ENCODE peak calls at places on chromosome 1, in nine cellular contexts. R is memory B cell, P is AG04450, D is GM04504, T is GM20000, N is SW 1271, X is H7, W is HuH-7.5, C is suprapubic skin. F is an unnamed sample.

GRCh38 chr1:53305650-53306049 is 22.2 kb downstream of the LRP8 start:
- DNase-seq in R (no peak), P (no peak), D (no peak), T (no peak), N (no peak), X (no peak), W (no peak), C (no peak), F (no peak)

GRCh38 chr1:175823401-175823800 is 80.0 kb upstream of the TNR start:
- DNase-seq in R (no peak), P (no peak), D (peak; percentile 14), T (no peak), N (no peak), X (no peak), W (no peak), C (no peak), F (no peak)

GRCh38 chr1:205492774-205493173 is 11.7 kb upstream of the CDK18 start:
- DNase-seq in R (no peak), P (no peak), D (no peak), T (no peak), N (no peak), X (peak; percentile 51), W (no peak), C (no peak), F (no peak)

GRCh38 chr1:39453603-39454002 is 37.8 kb upstream of the BMP8A start:
- DNase-seq in R (no peak), P (peak; percentile 38), D (peak; percentile 30), T (no peak), N (no peak), X (no peak), W (no peak), C (no peak), F (no peak)

GRCh38 chr1:232952514-232953175 is 2.2 kb downstream of the NTPCR start:
- DNase-seq in R (no peak), P (no peak), D (peak; percentile 28), T (peak; percentile 60), N (peak; percentile 60), X (peak; percentile 76), W (peak; percentile 75), C (no peak), F (no peak)

GRCh38 chr1:24929876-24930702 is at the start of gene RUNX3:
- DNase-seq in R (peak; percentile 96), P (no peak), D (peak; percentile 69), T (peak; percentile 99), N (peak; percentile 64), X (peak; percentile 98), W (peak; percentile 38), C (no peak), F (no peak)

GRCh38 chr1:182205378-182206022 is 144.0 kb upstream of the ZNF648 start:
- DNase-seq in R (no peak), P (no peak), D (no peak), T (no peak), N (no peak), X (no peak), W (no peak), C (no peak), F (no peak)

GRCh38 chr1:2583871-2584341 is 2.7 kb upstream of the PRXL2B start:
- DNase-seq in R (no peak), P (no peak), D (no peak), T (no peak), N (no peak), X (peak; percentile 81), W (no peak), C (no peak), F (no peak)

GRCh38 chr1:185934476-185935189 is 200.4 kb downstream of the HMCN1 start:
- DNase-seq in R (no peak), P (peak; percentile 16), D (no peak), T (no peak), N (no peak), X (no peak), W (no peak), C (no peak), F (no peak)

GRCh38 chr1:93612510-93612909 is 69.1 kb downstream of the BCAR3 start:
- DNase-seq in R (no peak), P (no peak), D (no peak), T (no peak), N (no peak), X (no peak), W (no peak), C (no peak), F (no peak)

GRCh38 chr1:22527122-22527521 is 36.2 kb upstream of the EPHA8 start:
- DNase-seq in R (no peak), P (no peak), D (no peak), T (no peak), N (no peak), X (peak; percentile 58), W (no peak), C (peak; percentile 56), F (peak; percentile 11)

GRCh38 chr1:202131956-202132821 is 9.5 kb downstream of the GPR37L1 start:
- DNase-seq in R (no peak), P (no peak), D (no peak), T (no peak), N (no peak), X (peak; percentile 49), W (no peak), C (no peak), F (no peak)

GRCh38 chr1:43937179-43937865 is 3.7 kb downstream of the ARTN start:
- DNase-seq in R (no peak), P (no peak), D (no peak), T (no peak), N (no peak), X (no peak), W (no peak), C (no peak), F (peak; percentile 82)

GRCh38 chr1:202967684-202968281 is 726 bp upstream of the CYB5R1 start:
- DNase-seq in R (peak; percentile 1), P (no peak), D (no peak), T (peak; percentile 49), N (no peak), X (peak; percentile 55), W (peak; percentile 46), C (no peak), F (no peak)

GRCh38 chr1:62912028-62912638 is 128.2 kb downstream of the ATG4C start:
- DNase-seq in R (no peak), P (peak; percentile 2), D (no peak), T (peak; percentile 14), N (peak; percentile 11), X (peak; percentile 7), W (no peak), C (no peak), F (no peak)

GRCh38 chr1:184160942-184161698 is 109.6 kb downstream of the TSEN15 start:
- DNase-seq in R (no peak), P (no peak), D (peak; percentile 51), T (no peak), N (no peak), X (no peak), W (no peak), C (no peak), F (no peak)

GRCh38 chr1:221328371-221328770 is 413.5 kb downstream of the DUSP10 start:
- DNase-seq in R (no peak), P (no peak), D (no peak), T (no peak), N (no peak), X (no peak), W (no peak), C (no peak), F (no peak)

GRCh38 chr1:212980123-212980800 is 29.9 kb downstream of the VASH2 start:
- DNase-seq in R (no peak), P (peak; percentile 61), D (no peak), T (peak; percentile 20), N (no peak), X (no peak), W (no peak), C (no peak), F (no peak)

GRCh38 chr1:46041974-46042373 is 90.5 kb downstream of the PIK3R3 start:
- DNase-seq in R (no peak), P (no peak), D (peak; percentile 55), T (no peak), N (no peak), X (no peak), W (no peak), C (no peak), F (no peak)

GRCh38 chr1:206703647-206704046 is 18.9 kb downstream of the MAPKAPK2 start:
- DNase-seq in R (no peak), P (no peak), D (no peak), T (peak; percentile 68), N (no peak), X (no peak), W (no peak), C (no peak), F (no peak)

GRCh38 chr1:89809556-89809955 is 11.3 kb upstream of the LRRC8D start:
- DNase-seq in R (no peak), P (no peak), D (no peak), T (no peak), N (no peak), X (no peak), W (no peak), C (no peak), F (no peak)

GRCh38 chr1:211724711-211725196 is 49.3 kb upstream of the NEK2 start:
- DNase-seq in R (no peak), P (no peak), D (no peak), T (no peak), N (no peak), X (no peak), W (no peak), C (no peak), F (no peak)

GRCh38 chr1:205375816-205376545 is 19.3 kb upstream of the KLHDC8A start:
- DNase-seq in R (no peak), P (no peak), D (no peak), T (no peak), N (no peak), X (peak; percentile 64), W (peak; percentile 26), C (no peak), F (no peak)

GRCh38 chr1:182003953-182004586 is 57.4 kb downstream of the ZNF648 start:
- DNase-seq in R (no peak), P (no peak), D (no peak), T (no peak), N (no peak), X (peak; percentile 18), W (no peak), C (no peak), F (no peak)

GRCh38 chr1:9371391-9371935 is 78.8 kb downstream of the SPSB1 start:
- DNase-seq in R (no peak), P (peak; percentile 44), D (peak; percentile 19), T (no peak), N (no peak), X (no peak), W (no peak), C (no peak), F (no peak)

GRCh38 chr1:21254335-21254951 is 35.8 kb downstream of the ECE1 start:
- DNase-seq in R (no peak), P (no peak), D (no peak), T (no peak), N (no peak), X (no peak), W (no peak), C (no peak), F (no peak)

GRCh38 chr1:217090073-217090911 is 367.1 kb upstream of the ESRRG start:
- DNase-seq in R (no peak), P (no peak), D (no peak), T (no peak), N (no peak), X (peak; percentile 11), W (no peak), C (no peak), F (no peak)

GRCh38 chr1:84538599-84538998 is 32.2 kb upstream of the GNG5 start:
- DNase-seq in R (no peak), P (no peak), D (no peak), T (no peak), N (no peak), X (no peak), W (no peak), C (no peak), F (no peak)

GRCh38 chr1:199510314-199510713 is 517.2 kb upstream of the NR5A2 start:
- DNase-seq in R (no peak), P (no peak), D (no peak), T (no peak), N (no peak), X (no peak), W (no peak), C (no peak), F (no peak)

GRCh38 chr1:225815526-225816178 is 5.7 kb downstream of the EPHX1 start:
- DNase-seq in R (no peak), P (no peak), D (no peak), T (no peak), N (no peak), X (no peak), W (no peak), C (no peak), F (no peak)

GRCh38 chr1:167122121-167122480 is 28.2 kb downstream of the STYXL2 start:
- DNase-seq in R (no peak), P (no peak), D (no peak), T (no peak), N (no peak), X (no peak), W (no peak), C (no peak), F (no peak)

F was measured in RWPE2.